ENCODE peak calls at places on chromosome 1, in five cellular contexts. One of them, this sample, is unnamed.

GRCh38 chr1:13766906-13767564 is 67.0 kb downstream of the PRDM2 start:
- DNase-seq in WTC11: no peak
- DNase-seq in GF-D8: no peak
- DNase-seq in T47D: no peak
- DNase-seq in T follicular helper cell: no peak
- DNase-seq in this sample: no peak

GRCh38 chr1:114610546-114611245 is 29.3 kb upstream of the BCAS2 start:
- DNase-seq in WTC11: no peak
- DNase-seq in GF-D8: no peak
- DNase-seq in T47D: no peak
- DNase-seq in T follicular helper cell: no peak
- DNase-seq in this sample: no peak

GRCh38 chr1:151972533-151973270 is 21.0 kb downstream of the S100A10 start:
- DNase-seq in WTC11: no peak
- DNase-seq in GF-D8: no peak
- DNase-seq in T47D: peak; percentile 71
- DNase-seq in T follicular helper cell: no peak
- DNase-seq in this sample: no peak

GRCh38 chr1:227062306-227062705 is 122.2 kb downstream of the COQ8A start:
- DNase-seq in WTC11: no peak
- DNase-seq in GF-D8: no peak
- DNase-seq in T47D: no peak
- DNase-seq in T follicular helper cell: no peak
- DNase-seq in this sample: no peak

GRCh38 chr1:230254265-230254664 is 171.9 kb downstream of the PGBD5 start:
- DNase-seq in WTC11: no peak
- DNase-seq in GF-D8: no peak
- DNase-seq in T47D: no peak
- DNase-seq in T follicular helper cell: no peak
- DNase-seq in this sample: no peak

GRCh38 chr1:159826436-159827101 is at the start of gene SLAMF8:
- DNase-seq in WTC11: no peak
- DNase-seq in GF-D8: peak; percentile 66
- DNase-seq in T47D: no peak
- DNase-seq in T follicular helper cell: no peak
- DNase-seq in this sample: no peak

GRCh38 chr1:115969509-115969908 is 6.8 kb upstream of the SLC22A15 start:
- DNase-seq in WTC11: peak; percentile 74
- DNase-seq in GF-D8: no peak
- DNase-seq in T47D: no peak
- DNase-seq in T follicular helper cell: no peak
- DNase-seq in this sample: no peak

GRCh38 chr1:11984121-11984520 is 3.9 kb downstream of the MFN2 start:
- DNase-seq in WTC11: no peak
- DNase-seq in GF-D8: peak; percentile 19
- DNase-seq in T47D: no peak
- DNase-seq in T follicular helper cell: no peak
- DNase-seq in this sample: no peak

GRCh38 chr1:52955129-52955970 is 28.3 kb downstream of the SCP2 start:
- DNase-seq in WTC11: no peak
- DNase-seq in GF-D8: no peak
- DNase-seq in T47D: no peak
- DNase-seq in T follicular helper cell: no peak
- DNase-seq in this sample: no peak

GRCh38 chr1:156706647-156707008 is 1.2 kb upstream of the CRABP2 start:
- DNase-seq in WTC11: peak; percentile 78
- DNase-seq in GF-D8: no peak
- DNase-seq in T47D: no peak
- DNase-seq in T follicular helper cell: no peak
- DNase-seq in this sample: no peak

GRCh38 chr1:62621907-62622306 is 24.6 kb downstream of the ANGPTL3 start:
- DNase-seq in WTC11: no peak
- DNase-seq in GF-D8: peak; percentile 33
- DNase-seq in T47D: no peak
- DNase-seq in T follicular helper cell: no peak
- DNase-seq in this sample: no peak

GRCh38 chr1:31775170-31775569 is 11.0 kb upstream of the ADGRB2 start:
- DNase-seq in WTC11: no peak
- DNase-seq in GF-D8: no peak
- DNase-seq in T47D: no peak
- DNase-seq in T follicular helper cell: no peak
- DNase-seq in this sample: no peak

This sample was measured in type B pancreatic cell.